ENCODE peak calls at places on chromosomes 3 and 15, in eight cellular contexts. One of them, this sample, is unnamed. For H4K20me1, the result is how much of the 10 kb centered on the place peaks cover.

GRCh38 chr15:43067717-43068461 is 37.9 kb downstream of the UBR1 start:
- DNase-seq in IMR-90: peak
- DNase-seq in HepG2: peak
- DNase-seq in mammary epithelial cell: peak
- DNase-seq in astrocyte: peak
- DNase-seq in OCI-LY7: no peak
- DNase-seq in Karpas-422: no peak
- DNase-seq in H9: no peak
- DNase-seq in this sample: peak

GRCh38 chr3:107643038-107643883 is 120.5 kb downstream of the BBX start:
- DNase-seq in HepG2: no peak
- DNase-seq in astrocyte: no peak
- DNase-seq in mammary epithelial cell: no peak
- DNase-seq in IMR-90: no peak
- DNase-seq in OCI-LY7: peak
- DNase-seq in H9: no peak
- DNase-seq in Karpas-422: peak
- DNase-seq in this sample: no peak

GRCh38 chr15:59255647-59256380 is 49.2 kb downstream of the LDHAL6B start:
- DNase-seq in IMR-90: peak
- DNase-seq in H9: no peak
- DNase-seq in Karpas-422: no peak
- DNase-seq in mammary epithelial cell: no peak
- DNase-seq in OCI-LY7: no peak
- DNase-seq in HepG2: peak
- DNase-seq in astrocyte: peak
- DNase-seq in this sample: no peak

GRCh38 chr3:50418845-50419244 is 59.5 kb upstream of the TMEM115 start:
- DNase-seq in OCI-LY7: no peak
- DNase-seq in HepG2: no peak
- DNase-seq in IMR-90: peak
- DNase-seq in H9: no peak
- DNase-seq in Karpas-422: no peak
- DNase-seq in astrocyte: no peak
- DNase-seq in mammary epithelial cell: no peak
- DNase-seq in this sample: peak

GRCh38 chr3:10627884-10628572 is 122.6 kb upstream of the ATP2B2 start:
- DNase-seq in OCI-LY7: no peak
- DNase-seq in IMR-90: no peak
- DNase-seq in H9: peak
- DNase-seq in HepG2: peak
- DNase-seq in astrocyte: no peak
- DNase-seq in Karpas-422: no peak
- DNase-seq in mammary epithelial cell: no peak
- DNase-seq in this sample: no peak

GRCh38 chr15:51398676-51399075 is 57.2 kb downstream of the GLDN start:
- DNase-seq in H9: peak
- DNase-seq in HepG2: no peak
- DNase-seq in IMR-90: no peak
- DNase-seq in OCI-LY7: no peak
- DNase-seq in mammary epithelial cell: no peak
- DNase-seq in astrocyte: no peak
- DNase-seq in Karpas-422: no peak
- DNase-seq in this sample: no peak

GRCh38 chr3:58801541-58801940 is 135.0 kb upstream of the FAM3D start:
- DNase-seq in HepG2: no peak
- DNase-seq in OCI-LY7: no peak
- DNase-seq in IMR-90: no peak
- DNase-seq in astrocyte: peak
- DNase-seq in Karpas-422: no peak
- DNase-seq in H9: no peak
- DNase-seq in mammary epithelial cell: no peak
- DNase-seq in this sample: no peak

GRCh38 chr15:40094156-40094555 is 14.5 kb downstream of the BMF start:
- DNase-seq in HepG2: no peak
- DNase-seq in mammary epithelial cell: no peak
- DNase-seq in IMR-90: no peak
- DNase-seq in OCI-LY7: no peak
- DNase-seq in H9: no peak
- DNase-seq in Karpas-422: no peak
- DNase-seq in astrocyte: no peak
- DNase-seq in this sample: no peak

GRCh38 chr3:193947636-193948035 is 188.3 kb upstream of the HES1 start:
- DNase-seq in H9: no peak
- DNase-seq in IMR-90: no peak
- DNase-seq in OCI-LY7: no peak
- DNase-seq in Karpas-422: no peak
- DNase-seq in astrocyte: peak
- DNase-seq in mammary epithelial cell: no peak
- DNase-seq in HepG2: no peak
- DNase-seq in this sample: no peak

GRCh38 chr15:25766421-25766820 is 96.7 kb downstream of the ATP10A start:
- DNase-seq in H9: no peak
- DNase-seq in HepG2: no peak
- DNase-seq in OCI-LY7: no peak
- DNase-seq in astrocyte: no peak
- DNase-seq in mammary epithelial cell: no peak
- DNase-seq in IMR-90: no peak
- DNase-seq in Karpas-422: no peak
- DNase-seq in this sample: no peak

GRCh38 chr3:9715764-9716437 is 12.3 kb downstream of the CPNE9 start:
- DNase-seq in HepG2: peak
- DNase-seq in IMR-90: peak
- DNase-seq in astrocyte: peak
- DNase-seq in mammary epithelial cell: peak
- DNase-seq in Karpas-422: no peak
- DNase-seq in H9: no peak
- DNase-seq in OCI-LY7: peak
- DNase-seq in this sample: peak

GRCh38 chr3:114809668-114810413 is 337.2 kb downstream of the ZBTB20 start:
- DNase-seq in HepG2: peak
- DNase-seq in Karpas-422: no peak
- DNase-seq in astrocyte: peak
- DNase-seq in OCI-LY7: no peak
- DNase-seq in H9: no peak
- DNase-seq in IMR-90: peak
- DNase-seq in mammary epithelial cell: peak
- DNase-seq in this sample: no peak

GRCh38 chr3:71646971-71647370 is 63.4 kb upstream of the FOXP1 start:
- DNase-seq in astrocyte: peak
- DNase-seq in mammary epithelial cell: no peak
- DNase-seq in HepG2: no peak
- DNase-seq in H9: no peak
- DNase-seq in Karpas-422: no peak
- DNase-seq in IMR-90: no peak
- DNase-seq in OCI-LY7: no peak
- DNase-seq in this sample: no peak

GRCh38 chr15:72968531-72968922 is 83.7 kb upstream of the NEO1 start:
- DNase-seq in mammary epithelial cell: no peak
- DNase-seq in IMR-90: no peak
- DNase-seq in H9: no peak
- DNase-seq in astrocyte: no peak
- DNase-seq in HepG2: no peak
- DNase-seq in Karpas-422: peak
- DNase-seq in OCI-LY7: no peak
- DNase-seq in this sample: no peak

GRCh38 chr3:196012481-196012880 is 69.4 kb downstream of the TFRC start:
- DNase-seq in mammary epithelial cell: no peak
- DNase-seq in H9: no peak
- DNase-seq in IMR-90: no peak
- DNase-seq in OCI-LY7: no peak
- DNase-seq in HepG2: no peak
- DNase-seq in Karpas-422: no peak
- DNase-seq in astrocyte: peak
- DNase-seq in this sample: peak

GRCh38 chr3:64133272-64133671 is 92.0 kb downstream of the PRICKLE2 start:
- DNase-seq in IMR-90: no peak
- DNase-seq in OCI-LY7: no peak
- DNase-seq in Karpas-422: no peak
- DNase-seq in astrocyte: no peak
- DNase-seq in HepG2: no peak
- DNase-seq in H9: no peak
- DNase-seq in mammary epithelial cell: no peak
- DNase-seq in this sample: no peak

GRCh38 chr3:195259564-195260285 is 11.2 kb downstream of the XXYLT1 start:
- DNase-seq in OCI-LY7: peak
- DNase-seq in astrocyte: peak
- DNase-seq in mammary epithelial cell: peak
- DNase-seq in H9: peak
- DNase-seq in IMR-90: peak
- DNase-seq in HepG2: peak
- DNase-seq in Karpas-422: peak
- DNase-seq in this sample: peak

GRCh38 chr3:53191836-53192480 is 30.9 kb downstream of the PRKCD start:
- DNase-seq in IMR-90: no peak
- DNase-seq in mammary epithelial cell: no peak
- DNase-seq in HepG2: no peak
- DNase-seq in OCI-LY7: peak
- DNase-seq in Karpas-422: no peak
- DNase-seq in astrocyte: no peak
- DNase-seq in H9: no peak
- DNase-seq in this sample: no peak

GRCh38 chr3:51311055-51311454 is 74.0 kb upstream of the MANF start:
- DNase-seq in OCI-LY7: peak
- DNase-seq in H9: no peak
- DNase-seq in astrocyte: peak
- DNase-seq in mammary epithelial cell: peak
- DNase-seq in IMR-90: peak
- DNase-seq in HepG2: peak
- DNase-seq in Karpas-422: peak
- DNase-seq in this sample: peak

DNA sequence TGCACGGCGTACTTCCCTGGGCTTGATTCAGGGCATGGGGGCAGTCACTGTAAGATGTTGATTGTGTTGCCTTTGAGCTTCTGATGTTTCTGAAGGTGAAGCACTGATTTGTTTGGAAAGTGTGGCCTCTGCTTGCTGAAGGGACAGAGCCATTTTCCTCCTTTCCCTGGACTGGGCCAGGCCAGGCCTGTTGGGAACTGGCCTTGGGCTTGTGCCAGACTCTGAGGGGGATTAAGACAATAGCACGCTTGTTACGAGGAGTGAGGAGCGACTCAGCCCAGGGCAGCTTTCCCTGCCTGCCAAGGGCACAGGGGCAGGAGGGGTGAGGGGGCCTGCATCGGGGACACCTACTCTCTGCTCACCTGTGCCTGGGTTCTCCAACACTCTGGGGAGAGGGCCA is 42.9 kb downstream of the LINGO1 start:
- DNase-seq in IMR-90: no peak
- DNase-seq in HepG2: peak
- DNase-seq in astrocyte: no peak
- DNase-seq in H9: no peak
- DNase-seq in OCI-LY7: no peak
- DNase-seq in mammary epithelial cell: no peak
- DNase-seq in Karpas-422: no peak
- DNase-seq in this sample: no peak
- H4K20me1 ChIP-seq in IMR-90: under half
- H4K20me1 ChIP-seq in HepG2: under half
- H4K20me1 ChIP-seq in astrocyte: under half
- H4K20me1 ChIP-seq in H9: under half
- H4K20me1 ChIP-seq in OCI-LY7: under half
- H4K20me1 ChIP-seq in mammary epithelial cell: under half
- H4K20me1 ChIP-seq in Karpas-422: under half
- H4K20me1 ChIP-seq in this sample: under half

GRCh38 chr3:133575121-133575520 is 1.6 kb downstream of the CDV3 start:
- DNase-seq in mammary epithelial cell: peak
- DNase-seq in astrocyte: no peak
- DNase-seq in IMR-90: no peak
- DNase-seq in OCI-LY7: peak
- DNase-seq in HepG2: no peak
- DNase-seq in Karpas-422: peak
- DNase-seq in H9: no peak
- DNase-seq in this sample: peak
- H4K20me1 ChIP-seq in mammary epithelial cell: under half
- H4K20me1 ChIP-seq in astrocyte: half or more
- H4K20me1 ChIP-seq in IMR-90: half or more
- H4K20me1 ChIP-seq in OCI-LY7: under half
- H4K20me1 ChIP-seq in HepG2: under half
- H4K20me1 ChIP-seq in Karpas-422: under half
- H4K20me1 ChIP-seq in H9: under half
- H4K20me1 ChIP-seq in this sample: under half

GRCh38 chr3:49012441-49013017 is 5.3 kb downstream of the WDR6 start:
- DNase-seq in HepG2: no peak
- DNase-seq in mammary epithelial cell: no peak
- DNase-seq in OCI-LY7: no peak
- DNase-seq in IMR-90: no peak
- DNase-seq in H9: no peak
- DNase-seq in astrocyte: no peak
- DNase-seq in Karpas-422: no peak
- DNase-seq in this sample: no peak

GRCh38 chr3:49007771-49008528 is 759 bp downstream of the WDR6 start:
- DNase-seq in IMR-90: peak
- DNase-seq in OCI-LY7: peak
- DNase-seq in astrocyte: peak
- DNase-seq in H9: peak
- DNase-seq in Karpas-422: peak
- DNase-seq in mammary epithelial cell: peak
- DNase-seq in HepG2: peak
- DNase-seq in this sample: peak

GRCh38 chr3:49006591-49007067 is 562 bp upstream of the WDR6 start:
- DNase-seq in mammary epithelial cell: no peak
- DNase-seq in IMR-90: peak
- DNase-seq in Karpas-422: no peak
- DNase-seq in astrocyte: peak
- DNase-seq in HepG2: no peak
- DNase-seq in H9: no peak
- DNase-seq in OCI-LY7: no peak
- DNase-seq in this sample: peak

GRCh38 chr3:49007068-49007770 is at the start of gene WDR6:
- DNase-seq in astrocyte: peak
- DNase-seq in Karpas-422: peak
- DNase-seq in H9: peak
- DNase-seq in HepG2: peak
- DNase-seq in mammary epithelial cell: peak
- DNase-seq in OCI-LY7: peak
- DNase-seq in IMR-90: peak
- DNase-seq in this sample: peak

GRCh38 chr3:49009391-49009790 is 2.2 kb downstream of the WDR6 start:
- DNase-seq in IMR-90: no peak
- DNase-seq in OCI-LY7: no peak
- DNase-seq in mammary epithelial cell: no peak
- DNase-seq in astrocyte: no peak
- DNase-seq in Karpas-422: no peak
- DNase-seq in H9: no peak
- DNase-seq in HepG2: no peak
- DNase-seq in this sample: no peak
- H4K20me1 ChIP-seq in IMR-90: half or more
- H4K20me1 ChIP-seq in OCI-LY7: under half
- H4K20me1 ChIP-seq in mammary epithelial cell: under half
- H4K20me1 ChIP-seq in astrocyte: half or more
- H4K20me1 ChIP-seq in Karpas-422: under half
- H4K20me1 ChIP-seq in H9: under half
- H4K20me1 ChIP-seq in HepG2: under half
- H4K20me1 ChIP-seq in this sample: under half

DNA sequence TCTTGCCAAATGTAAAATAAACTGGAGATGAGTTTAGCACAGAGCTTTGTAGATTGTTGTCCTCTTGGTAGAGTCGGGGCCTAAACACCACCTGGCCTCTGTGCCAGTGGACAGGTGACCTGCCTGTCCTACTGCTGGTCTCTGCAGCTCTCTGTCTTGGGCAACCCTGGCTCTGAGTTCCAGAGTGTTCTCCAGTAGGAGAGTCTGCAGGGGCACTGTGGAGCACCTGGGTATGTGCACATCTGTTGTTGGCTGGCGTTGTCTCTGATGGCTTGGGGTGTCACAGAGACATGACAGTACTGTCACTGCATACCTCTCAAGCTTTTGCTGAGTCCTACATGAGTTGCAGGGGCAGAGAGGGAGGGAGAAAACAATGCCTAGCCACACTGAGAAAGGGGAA is 112.6 kb downstream of the IGF1R start:
- DNase-seq in astrocyte: no peak
- DNase-seq in mammary epithelial cell: no peak
- DNase-seq in Karpas-422: no peak
- DNase-seq in H9: no peak
- DNase-seq in OCI-LY7: no peak
- DNase-seq in IMR-90: no peak
- DNase-seq in HepG2: no peak
- DNase-seq in this sample: no peak
- H4K20me1 ChIP-seq in astrocyte: half or more
- H4K20me1 ChIP-seq in mammary epithelial cell: under half
- H4K20me1 ChIP-seq in Karpas-422: under half
- H4K20me1 ChIP-seq in H9: under half
- H4K20me1 ChIP-seq in OCI-LY7: under half
- H4K20me1 ChIP-seq in IMR-90: half or more
- H4K20me1 ChIP-seq in HepG2: under half
- H4K20me1 ChIP-seq in this sample: under half